ENCODE peak calls at places on chromosomes 16 and 17, in five cellular contexts. C is stomach, Z is vagina, H is K562, N is transverse colon. B is an unnamed sample.

GRCh38 chr17:80605326-80606066 is 60.9 kb downstream of the RPTOR start:
- DNase-seq in N (no peak), H (no peak), C (no peak), Z (no peak), B (peak)

GRCh38 chr17:78611636-78612035 is 34.4 kb upstream of the DNAH17 start:
- DNase-seq in Z (no peak), N (no peak), C (no peak), H (no peak), B (no peak)

GRCh38 chr17:63446981-63447687 is 1.0 kb upstream of the CYB561 start:
- DNase-seq in Z (no peak), N (peak), C (peak), H (no peak), B (no peak)

GRCh38 chr17:53950858-53951250 is 128.1 kb downstream of the KIF2B start:
- DNase-seq in H (no peak), N (no peak), Z (no peak), C (no peak), B (no peak)

GRCh38 chr16:69267633-69268032 is 43.5 kb upstream of the VPS4A start:
- DNase-seq in N (no peak), H (peak), Z (no peak), C (no peak), B (no peak)

GRCh38 chr17:64739316-64740058 is 77.4 kb upstream of the SMURF2 start:
- DNase-seq in C (no peak), Z (no peak), N (no peak), H (no peak), B (no peak)

GRCh38 chr16:72760581-72760980 is 287.3 kb downstream of the ZFHX3 start:
- DNase-seq in C (no peak), N (no peak), Z (no peak), H (no peak), B (no peak)

GRCh38 chr16:85757341-85757822 is 6.5 kb upstream of the C16orf74 start:
- DNase-seq in N (no peak), Z (no peak), H (no peak), C (no peak), B (no peak)

GRCh38 chr17:57979076-57979475 is 9.0 kb downstream of the VEZF1 start:
- DNase-seq in H (no peak), N (no peak), C (no peak), Z (no peak), B (no peak)

GRCh38 chr16:1961651-1962067 is 2.3 kb downstream of the NDUFB10 start:
- DNase-seq in Z (no peak), H (no peak), C (no peak), N (no peak), B (no peak)

GRCh38 chr17:67707442-67707841 is 10.3 kb upstream of the NOL11 start:
- DNase-seq in N (no peak), Z (no peak), C (no peak), H (no peak), B (no peak)

GRCh38 chr17:16003841-16004240 is 4.2 kb downstream of the TTC19 start:
- DNase-seq in Z (no peak), C (no peak), H (no peak), N (no peak), B (no peak)

GRCh38 chr17:2955931-2956582 is 107.3 kb downstream of the OR1D5 start:
- DNase-seq in C (peak), H (no peak), Z (no peak), N (no peak), B (no peak)

DNA sequence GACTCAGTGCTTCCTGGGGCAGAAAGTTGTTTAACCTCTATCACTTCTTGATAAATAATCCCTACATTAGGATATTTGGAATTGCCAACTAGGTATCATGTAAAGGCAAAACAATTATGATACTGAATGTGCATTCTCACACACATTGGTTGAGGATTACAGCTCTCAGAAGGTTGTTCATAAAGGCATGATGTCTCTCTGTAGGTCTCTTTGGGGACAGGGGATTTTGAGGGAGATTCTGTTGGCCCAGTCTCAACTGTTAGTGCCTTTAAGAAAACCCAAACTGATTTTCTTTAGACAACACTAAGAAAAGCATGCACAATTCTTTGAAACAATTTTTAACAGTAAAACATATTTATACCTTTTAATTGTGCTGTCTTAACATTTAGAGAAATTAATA is 56.5 kb downstream of the GNAO1 start:
- DNase-seq in C (no peak), N (no peak), Z (no peak), H (no peak), B (no peak)
- TF ChIP-seq POLR2AphosphoS5 in C (no peak), N (no peak), Z (no peak), H (no peak), B (no peak)

GRCh38 chr17:5281814-5282638 is at the start of gene RABEP1:
- DNase-seq in C (peak), Z (peak), N (peak), H (peak), B (peak)
- TF ChIP-seq POLR2A in C (no peak), Z (peak), N (peak), H (peak), B (peak)

GRCh38 chr17:682150-682549 is 32.5 kb downstream of the VPS53 start:
- DNase-seq in Z (no peak), C (no peak), H (no peak), N (no peak), B (no peak)

GRCh38 chr17:683499-684254 is 31.0 kb downstream of the VPS53 start:
- DNase-seq in N (no peak), C (no peak), Z (no peak), H (no peak), B (no peak)

GRCh38 chr17:680554-680953 is 34.1 kb downstream of the VPS53 start:
- DNase-seq in C (no peak), Z (no peak), H (no peak), N (no peak), B (no peak)

GRCh38 chr17:683040-683439 is 31.6 kb downstream of the VPS53 start:
- DNase-seq in N (no peak), Z (no peak), C (no peak), H (no peak), B (no peak)

GRCh38 chr17:681738-682137 is 32.9 kb downstream of the VPS53 start:
- DNase-seq in N (no peak), C (no peak), Z (no peak), H (no peak), B (no peak)
- TF ChIP-seq POLR2AphosphoS5 in N (no peak), C (no peak), Z (no peak), H (no peak), B (no peak)

DNA sequence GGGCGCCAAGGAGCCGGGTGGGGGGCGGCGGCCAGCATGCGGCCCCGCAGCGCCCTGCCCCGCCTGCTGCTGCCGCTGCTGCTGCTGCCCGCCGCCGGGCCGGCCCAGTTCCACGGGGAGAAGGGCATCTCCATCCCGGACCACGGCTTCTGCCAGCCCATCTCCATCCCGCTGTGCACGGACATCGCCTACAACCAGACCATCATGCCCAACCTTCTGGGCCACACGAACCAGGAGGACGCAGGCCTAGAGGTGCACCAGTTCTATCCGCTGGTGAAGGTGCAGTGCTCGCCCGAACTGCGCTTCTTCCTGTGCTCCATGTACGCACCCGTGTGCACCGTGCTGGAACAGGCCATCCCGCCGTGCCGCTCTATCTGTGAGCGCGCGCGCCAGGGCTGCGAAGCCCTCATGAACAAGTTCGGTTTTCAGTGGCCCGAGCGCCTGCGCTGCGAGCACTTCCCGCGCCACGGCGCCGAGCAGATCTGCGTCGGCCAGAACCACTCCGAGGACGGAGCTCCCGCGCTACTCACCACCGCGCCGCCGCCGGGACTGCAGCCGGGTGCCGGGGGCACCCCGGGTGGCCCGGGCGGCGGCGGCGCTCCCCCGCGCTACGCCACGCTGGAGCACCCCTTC is 485 bp downstream of the FZD2 start:
- DNase-seq in N (peak), Z (no peak), C (peak), H (no peak), B (no peak)
- TF ChIP-seq POLR2A in N (no peak), Z (no peak), C (no peak), H (no peak), B (no peak)

GRCh38 chr16:88966986-88967799 is 9.8 kb downstream of the CBFA2T3 start:
- DNase-seq in N (no peak), Z (no peak), C (no peak), H (no peak), B (no peak)
- TF ChIP-seq POLR2AphosphoS5 in N (no peak), Z (no peak), C (no peak), H (no peak), B (no peak)

GRCh38 chr16:589658-590159 is at the start of gene RAB40C:
- DNase-seq in Z (peak), H (peak), C (peak), N (peak), B (peak)
- TF ChIP-seq POLR2A in Z (no peak), H (peak), C (no peak), N (no peak), B (no peak)

DNA sequence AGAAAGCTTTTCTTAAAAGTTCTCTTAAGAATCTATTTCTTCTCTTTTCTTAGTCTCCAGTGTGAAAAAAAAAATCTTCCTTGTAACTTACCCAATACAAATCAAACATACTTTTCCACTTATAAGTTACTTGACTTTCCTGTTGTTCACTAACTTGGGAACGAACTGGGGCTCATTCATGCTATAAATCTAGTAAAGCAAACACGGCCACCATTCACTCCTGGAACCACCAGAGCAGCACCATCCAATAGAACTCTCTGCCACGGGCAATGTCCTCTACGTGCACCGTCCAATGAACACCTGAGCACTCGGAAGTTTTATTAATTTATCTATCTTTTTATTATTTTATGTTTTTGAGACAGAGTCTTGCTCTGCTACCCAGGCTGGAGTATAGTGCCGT is 20.7 kb downstream of the SRP68 start:
- DNase-seq in Z (no peak), H (no peak), C (no peak), N (no peak), B (no peak)
- TF ChIP-seq POLR2AphosphoS5 in Z (no peak), H (no peak), C (no peak), N (no peak), B (no peak)